ENCODE peak calls at places on chromosomes 13 and 19, in nine cellular contexts. D is tibial nerve, G is IMR-90, A is adrenal gland, P is right lobe of liver, W is A549, Q is breast epithelium, E is heart left ventricle, B is transverse colon. L is an unnamed sample.

GRCh38 chr13:79782541-79783216 is 301.7 kb downstream of the NDFIP2 start:
- DNase-seq in D (no peak), G (peak), A (peak), P (no peak), W (no peak), Q (peak), E (peak), B (no peak), L (no peak)

GRCh38 chr19:38024991-38025716 is 118.1 kb downstream of the SIPA1L3 start:
- DNase-seq in D (no peak), G (no peak), A (no peak), P (no peak), W (no peak), Q (no peak), E (no peak), B (no peak), L (no peak)

GRCh38 chr19:31344403-31344802 is 4.8 kb downstream of the TSHZ3 start:
- DNase-seq in D (no peak), G (no peak), A (no peak), P (no peak), W (no peak), Q (no peak), E (no peak), B (no peak), L (no peak)

GRCh38 chr13:45456196-45456972 is 8.4 kb upstream of the COG3 start:
- DNase-seq in D (no peak), G (peak), A (no peak), P (no peak), W (no peak), Q (no peak), E (no peak), B (no peak), L (no peak)

GRCh38 chr13:98225036-98225940 is 48.2 kb upstream of the RNF113B start:
- DNase-seq in D (no peak), G (no peak), A (no peak), P (no peak), W (no peak), Q (no peak), E (no peak), B (no peak), L (no peak)

GRCh38 chr13:30453727-30454126 is 12.0 kb downstream of the HMGB1 start:
- DNase-seq in D (no peak), G (peak), A (no peak), P (no peak), W (peak), Q (no peak), E (no peak), B (no peak), L (no peak)

GRCh38 chr19:35533822-35534521 is 716 bp downstream of the GAPDHS start:
- DNase-seq in D (peak), G (peak), A (no peak), P (no peak), W (peak), Q (no peak), E (no peak), B (peak), L (no peak)

GRCh38 chr13:84609716-84610115 is 727.4 kb upstream of the SLITRK1 start:
- DNase-seq in D (no peak), G (peak), A (no peak), P (no peak), W (peak), Q (no peak), E (no peak), B (no peak), L (no peak)

GRCh38 chr13:27359203-27359821 is 65.1 kb upstream of the GTF3A start:
- DNase-seq in D (peak), G (peak), A (peak), P (peak), W (peak), Q (peak), E (peak), B (peak), L (peak)

GRCh38 chr13:30829145-30829544 is 76.9 kb upstream of the MEDAG start:
- DNase-seq in D (no peak), G (peak), A (no peak), P (no peak), W (peak), Q (no peak), E (no peak), B (no peak), L (no peak)

GRCh38 chr19:53254451-53255341 is at the start of gene ZNF677:
- DNase-seq in D (peak), G (peak), A (peak), P (peak), W (no peak), Q (peak), E (peak), B (peak), L (peak)

GRCh38 chr13:98202026-98202425 is 25.0 kb upstream of the RNF113B start:
- DNase-seq in D (no peak), G (no peak), A (no peak), P (peak), W (no peak), Q (no peak), E (no peak), B (peak), L (no peak)

GRCh38 chr13:51534075-51534817 is 50.0 kb upstream of the WDFY2 start:
- DNase-seq in D (peak), G (no peak), A (peak), P (peak), W (no peak), Q (no peak), E (peak), B (peak), L (no peak)

GRCh38 chr13:50916701-50917184 is 7.2 kb downstream of the RNASEH2B start:
- DNase-seq in D (no peak), G (no peak), A (no peak), P (peak), W (no peak), Q (no peak), E (peak), B (no peak), L (no peak)

GRCh38 chr19:808176-808741 is 11.0 kb downstream of the PTBP1 start:
- DNase-seq in D (no peak), G (no peak), A (peak), P (no peak), W (no peak), Q (no peak), E (peak), B (no peak), L (no peak)

GRCh38 chr19:6793411-6793810 is 20.9 kb downstream of the VAV1 start:
- DNase-seq in D (no peak), G (no peak), A (no peak), P (no peak), W (no peak), Q (no peak), E (no peak), B (no peak), L (no peak)

GRCh38 chr13:77459616-77460015 is 75.9 kb upstream of the SCEL start:
- DNase-seq in D (no peak), G (no peak), A (no peak), P (no peak), W (no peak), Q (no peak), E (no peak), B (no peak), L (no peak)

GRCh38 chr19:54478677-54479266 is 5.7 kb upstream of the CDC42EP5 start:
- DNase-seq in D (no peak), G (peak), A (no peak), P (no peak), W (peak), Q (no peak), E (no peak), B (no peak), L (no peak)

GRCh38 chr13:103081435-103081834 is 15.2 kb upstream of the SLC10A2 start:
- DNase-seq in D (no peak), G (no peak), A (no peak), P (no peak), W (no peak), Q (no peak), E (no peak), B (no peak), L (no peak)

GRCh38 chr13:93535256-93535655 is 308.6 kb downstream of the GPC6 start:
- DNase-seq in D (no peak), G (peak), A (no peak), P (no peak), W (peak), Q (no peak), E (no peak), B (no peak), L (no peak)

GRCh38 chr13:71005919-71006318 is 861.1 kb downstream of the DACH1 start:
- DNase-seq in D (no peak), G (no peak), A (no peak), P (no peak), W (no peak), Q (no peak), E (no peak), B (no peak), L (no peak)

DNA sequence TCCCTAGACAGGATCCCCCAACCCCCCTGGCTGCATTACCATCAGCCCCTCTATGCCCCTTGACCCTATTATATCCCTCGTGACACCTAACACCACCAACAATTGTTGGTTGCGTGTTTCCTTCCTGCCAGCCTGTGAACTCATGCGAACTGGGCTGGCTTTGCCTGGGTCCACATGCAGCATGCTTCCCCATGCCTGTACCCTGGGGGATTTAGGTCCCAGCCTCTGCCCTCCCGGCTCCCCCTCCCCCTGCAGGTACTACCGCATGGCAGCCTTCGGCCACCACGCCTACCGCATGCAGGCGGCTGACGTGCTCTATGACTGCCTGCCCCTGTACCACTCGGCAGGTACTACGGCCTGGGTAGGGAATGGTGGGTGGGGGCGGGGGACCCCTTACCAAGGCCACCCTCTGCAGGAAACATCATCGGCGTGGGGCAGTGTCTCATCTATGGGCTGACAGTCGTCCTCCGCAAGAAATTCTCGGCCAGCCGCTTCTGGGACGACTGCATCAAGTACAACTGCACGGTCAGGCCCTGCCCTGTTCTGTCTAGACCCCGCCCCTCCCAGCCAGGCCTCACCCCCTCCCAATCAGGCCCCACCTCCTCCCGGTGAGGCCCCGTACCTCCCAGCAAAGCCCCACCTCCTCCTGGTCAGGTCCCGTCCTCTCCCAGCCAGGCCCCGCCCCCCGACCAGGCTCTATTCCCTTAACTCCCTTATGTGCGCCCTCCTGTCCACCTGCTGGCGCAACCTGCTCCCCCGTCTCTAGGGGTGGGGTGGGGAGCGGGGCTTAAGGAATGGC is 18.5 kb downstream of the SLC27A1 start:
- DNase-seq in D (no peak), G (no peak), A (peak), P (peak), W (peak), Q (peak), E (no peak), B (peak), L (no peak)
- TF ChIP-seq CTCF in D (no peak), G (no peak), A (no peak), P (no peak), W (no peak), Q (no peak), E (no peak), B (peak), L (no peak)

GRCh38 chr19:55585658-55586339 is 5.2 kb upstream of the ZNF579 start:
- DNase-seq in D (no peak), G (peak), A (peak), P (peak), W (peak), Q (peak), E (peak), B (peak), L (peak)
- TF ChIP-seq POLR2A in D (no peak), G (no peak), A (no peak), P (no peak), W (no peak), Q (no peak), E (no peak), B (no peak), L (no peak)

GRCh38 chr19:2544576-2545415 is 68.9 kb downstream of the GADD45B start:
- DNase-seq in D (no peak), G (no peak), A (peak), P (peak), W (no peak), Q (no peak), E (no peak), B (no peak), L (peak)
- H3K27ac ChIP-seq in D (peak), G (peak), A (peak), P (peak), W (peak), Q (peak), E (peak), B (peak), L (peak)

DNA sequence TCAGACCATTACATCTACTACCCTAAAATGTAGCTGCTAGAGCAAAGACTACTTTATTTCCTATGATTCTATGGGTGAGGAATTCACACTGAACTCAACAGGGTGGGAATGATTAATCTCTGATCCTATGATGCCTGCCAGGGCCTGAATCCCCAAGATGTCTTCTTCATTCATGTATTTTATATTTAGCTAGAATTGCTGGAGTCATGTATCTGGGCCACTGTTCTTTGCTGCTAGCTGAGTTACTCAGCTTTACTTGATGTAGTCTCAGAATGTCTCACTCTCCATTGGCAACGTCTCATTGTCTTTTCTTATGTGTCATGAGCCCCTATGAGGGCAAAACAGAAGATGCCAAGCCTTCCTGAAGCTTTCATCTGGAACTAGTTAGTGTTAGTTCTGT is 21.1 kb downstream of the ZNF582 start:
- DNase-seq in D (no peak), G (no peak), A (no peak), P (no peak), W (no peak), Q (no peak), E (no peak), B (no peak), L (no peak)
- TF ChIP-seq CTCF in D (no peak), G (no peak), A (no peak), P (no peak), W (no peak), Q (no peak), E (no peak), B (no peak), L (no peak)

GRCh38 chr13:114234645-114235421 is at the start of gene CDC16:
- DNase-seq in D (peak), G (peak), A (peak), P (peak), W (peak), Q (peak), E (peak), B (peak), L (peak)
- TF ChIP-seq POLR2A in D (no peak), G (peak), A (no peak), P (peak), W (peak), Q (no peak), E (peak), B (peak), L (no peak)

DNA sequence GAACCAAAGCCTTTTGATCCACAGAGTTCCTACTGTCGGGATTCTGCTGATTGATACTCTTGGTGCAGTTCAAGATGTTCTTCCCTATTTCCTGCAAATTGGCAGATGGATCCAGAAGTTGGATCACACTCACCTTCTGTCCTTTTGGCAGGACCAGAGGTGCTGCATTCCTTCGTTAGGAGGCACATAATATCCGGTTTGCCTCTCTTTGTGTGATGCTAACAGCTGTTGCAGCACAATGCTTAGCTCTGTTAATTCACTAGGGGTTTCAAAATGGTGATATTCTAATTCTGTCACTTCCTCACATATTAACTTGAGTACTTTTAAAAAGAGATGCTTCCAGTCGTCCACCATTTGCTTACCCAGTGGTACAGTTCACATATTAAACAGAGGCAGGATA is 15.2 kb upstream of the CHST8 start:
- DNase-seq in D (no peak), G (no peak), A (no peak), P (no peak), W (no peak), Q (no peak), E (no peak), B (no peak), L (no peak)
- H3K27ac ChIP-seq in D (no peak), G (no peak), A (no peak), P (no peak), W (no peak), Q (no peak), E (no peak), B (no peak), L (no peak)

GRCh38 chr13:109608503-109608902 is 177.9 kb downstream of the IRS2 start:
- DNase-seq in D (no peak), G (no peak), A (no peak), P (no peak), W (no peak), Q (no peak), E (no peak), B (no peak), L (no peak)

GRCh38 chr13:109606404-109607028 is 179.9 kb downstream of the IRS2 start:
- DNase-seq in D (no peak), G (no peak), A (no peak), P (no peak), W (no peak), Q (no peak), E (no peak), B (no peak), L (no peak)

GRCh38 chr13:109608032-109608431 is 178.4 kb downstream of the IRS2 start:
- DNase-seq in D (no peak), G (no peak), A (no peak), P (no peak), W (no peak), Q (no peak), E (no peak), B (no peak), L (no peak)

GRCh38 chr13:109611912-109612691 is 174.3 kb downstream of the IRS2 start:
- DNase-seq in D (no peak), G (no peak), A (no peak), P (no peak), W (no peak), Q (no peak), E (no peak), B (no peak), L (no peak)

GRCh38 chr13:109610517-109610916 is 175.9 kb downstream of the IRS2 start:
- DNase-seq in D (peak), G (no peak), A (peak), P (peak), W (peak), Q (no peak), E (peak), B (peak), L (peak)
- TF ChIP-seq CTCF in D (no peak), G (peak), A (peak), P (peak), W (no peak), Q (no peak), E (peak), B (peak), L (peak)

GRCh38 chr19:12400618-12401502 is at the start of gene ZNF799:
- DNase-seq in D (peak), G (peak), A (peak), P (peak), W (peak), Q (peak), E (peak), B (peak), L (peak)
- TF ChIP-seq POLR2A in D (no peak), G (no peak), A (peak), P (peak), W (peak), Q (no peak), E (peak), B (peak), L (no peak)

GRCh38 chr13:109155301-109155761 is 525.9 kb downstream of the MYO16 start:
- DNase-seq in D (no peak), G (peak), A (no peak), P (no peak), W (peak), Q (no peak), E (no peak), B (no peak), L (no peak)
- H3K27ac ChIP-seq in D (no peak), G (peak), A (no peak), P (no peak), W (peak), Q (no peak), E (no peak), B (peak), L (peak)